ENCODE peak calls at places on chromosomes 5 and 9, in five cellular contexts. One of them, this sample, is unnamed.

GRCh38 chr5:60332244-60333018 is 367.5 kb downstream of the DEPDC1B start:
- DNase-seq in sigmoid colon: no peak
- DNase-seq in psoas muscle: no peak
- DNase-seq in D721Med: no peak
- DNase-seq in mucosa of descending colon: no peak
- DNase-seq in this sample: no peak

GRCh38 chr9:35559792-35560530 is 45.1 kb upstream of the TESK1 start:
- DNase-seq in D721Med: no peak
- DNase-seq in psoas muscle: no peak
- DNase-seq in mucosa of descending colon: no peak
- DNase-seq in sigmoid colon: no peak
- DNase-seq in this sample: no peak

GRCh38 chr5:178191661-178192060 is 4.5 kb upstream of the GMCL2 start:
- DNase-seq in sigmoid colon: no peak
- DNase-seq in psoas muscle: no peak
- DNase-seq in D721Med: no peak
- DNase-seq in mucosa of descending colon: no peak
- DNase-seq in this sample: no peak

GRCh38 chr5:32272746-32273145 is 40.0 kb downstream of the MTMR12 start:
- DNase-seq in D721Med: no peak
- DNase-seq in mucosa of descending colon: no peak
- DNase-seq in psoas muscle: no peak
- DNase-seq in sigmoid colon: no peak
- DNase-seq in this sample: no peak

GRCh38 chr9:97848582-97849237 is 4.3 kb upstream of the FOXE1 start:
- DNase-seq in mucosa of descending colon: no peak
- DNase-seq in D721Med: no peak
- DNase-seq in sigmoid colon: no peak
- DNase-seq in psoas muscle: peak; percentile 57
- DNase-seq in this sample: peak; percentile 32

GRCh38 chr9:89718176-89718575 is 113.4 kb downstream of the GADD45G start:
- DNase-seq in D721Med: no peak
- DNase-seq in psoas muscle: no peak
- DNase-seq in mucosa of descending colon: no peak
- DNase-seq in sigmoid colon: no peak
- DNase-seq in this sample: no peak

GRCh38 chr9:103183569-103184191 is 188.5 kb downstream of the CYLC2 start:
- DNase-seq in psoas muscle: no peak
- DNase-seq in mucosa of descending colon: no peak
- DNase-seq in sigmoid colon: no peak
- DNase-seq in D721Med: no peak
- DNase-seq in this sample: no peak

GRCh38 chr5:9047932-9048331 is 497.9 kb downstream of the SEMA5A start:
- DNase-seq in sigmoid colon: no peak
- DNase-seq in psoas muscle: no peak
- DNase-seq in mucosa of descending colon: no peak
- DNase-seq in D721Med: no peak
- DNase-seq in this sample: no peak

GRCh38 chr5:67133217-67133616 is 63.4 kb downstream of the CD180 start:
- DNase-seq in D721Med: no peak
- DNase-seq in mucosa of descending colon: no peak
- DNase-seq in sigmoid colon: no peak
- DNase-seq in psoas muscle: no peak
- DNase-seq in this sample: no peak

GRCh38 chr9:136995772-136996308 is 528 bp downstream of the CLIC3 start:
- DNase-seq in psoas muscle: no peak
- DNase-seq in sigmoid colon: no peak
- DNase-seq in mucosa of descending colon: peak; percentile 23
- DNase-seq in D721Med: no peak
- DNase-seq in this sample: no peak

GRCh38 chr9:135348076-135348787 is 131.3 kb upstream of the PPP1R26 start:
- DNase-seq in psoas muscle: peak; percentile 12
- DNase-seq in sigmoid colon: no peak
- DNase-seq in mucosa of descending colon: no peak
- DNase-seq in D721Med: no peak
- DNase-seq in this sample: no peak

GRCh38 chr9:87875839-87876545 is 6.7 kb upstream of the SPATA31E1 start:
- DNase-seq in psoas muscle: no peak
- DNase-seq in sigmoid colon: no peak
- DNase-seq in D721Med: no peak
- DNase-seq in mucosa of descending colon: no peak
- DNase-seq in this sample: no peak

GRCh38 chr5:40569549-40570270 is 110.0 kb upstream of the PTGER4 start:
- DNase-seq in mucosa of descending colon: no peak
- DNase-seq in D721Med: no peak
- DNase-seq in psoas muscle: no peak
- DNase-seq in sigmoid colon: no peak
- DNase-seq in this sample: no peak

GRCh38 chr5:31232273-31232888 is 38.9 kb downstream of the CDH6 start:
- DNase-seq in D721Med: no peak
- DNase-seq in sigmoid colon: no peak
- DNase-seq in mucosa of descending colon: peak; percentile 49
- DNase-seq in psoas muscle: no peak
- DNase-seq in this sample: peak; percentile 2

GRCh38 chr5:167835146-167835545 is 456.3 kb upstream of the WWC1 start:
- DNase-seq in D721Med: no peak
- DNase-seq in mucosa of descending colon: no peak
- DNase-seq in psoas muscle: no peak
- DNase-seq in sigmoid colon: no peak
- DNase-seq in this sample: no peak

GRCh38 chr5:94422819-94423218 is 195.6 kb downstream of the KIAA0825 start:
- DNase-seq in D721Med: no peak
- DNase-seq in sigmoid colon: no peak
- DNase-seq in mucosa of descending colon: no peak
- DNase-seq in psoas muscle: no peak
- DNase-seq in this sample: no peak

GRCh38 chr9:21558627-21559401 is 76.7 kb upstream of the IFNE start:
- DNase-seq in sigmoid colon: no peak
- DNase-seq in mucosa of descending colon: no peak
- DNase-seq in psoas muscle: no peak
- DNase-seq in D721Med: no peak
- DNase-seq in this sample: peak; percentile 27

GRCh38 chr9:136117291-136118060 is 1.2 kb downstream of the TMEM250 start:
- DNase-seq in mucosa of descending colon: peak; percentile 66
- DNase-seq in sigmoid colon: no peak
- DNase-seq in psoas muscle: no peak
- DNase-seq in D721Med: no peak
- DNase-seq in this sample: peak; percentile 77

GRCh38 chr9:86200599-86201162 is 58.8 kb downstream of the C9orf153 start:
- DNase-seq in mucosa of descending colon: no peak
- DNase-seq in psoas muscle: no peak
- DNase-seq in D721Med: no peak
- DNase-seq in sigmoid colon: no peak
- DNase-seq in this sample: no peak

DNA sequence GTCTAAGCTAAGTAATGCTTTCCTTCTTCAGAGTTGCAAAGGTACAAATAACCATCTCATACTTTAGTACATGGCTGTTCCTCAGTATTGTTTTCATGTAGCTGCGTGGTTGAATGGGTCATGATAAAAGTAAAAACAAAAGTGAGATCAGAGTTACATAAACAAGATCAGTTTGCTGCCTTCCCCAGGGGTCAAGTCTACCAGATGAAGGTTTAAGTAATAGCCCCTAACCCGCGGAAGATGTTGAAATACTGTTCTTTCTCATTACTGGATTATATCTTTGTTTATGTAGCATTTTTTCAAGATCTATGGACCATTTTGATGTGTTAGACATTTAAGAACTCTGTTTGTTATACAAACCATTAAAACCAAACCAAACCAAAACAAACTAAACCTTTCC is 34.1 kb upstream of the ARRDC3 start:
- DNase-seq in mucosa of descending colon: no peak
- DNase-seq in D721Med: no peak
- DNase-seq in sigmoid colon: no peak
- DNase-seq in psoas muscle: no peak
- DNase-seq in this sample: no peak
- TF ChIP-seq CTCF in mucosa of descending colon: no peak
- TF ChIP-seq CTCF in D721Med: no peak
- TF ChIP-seq CTCF in sigmoid colon: no peak
- TF ChIP-seq CTCF in psoas muscle: no peak
- TF ChIP-seq CTCF in this sample: no peak

GRCh38 chr9:74001382-74001781 is 495.8 kb upstream of the RORB start:
- DNase-seq in mucosa of descending colon: no peak
- DNase-seq in psoas muscle: no peak
- DNase-seq in D721Med: no peak
- DNase-seq in sigmoid colon: no peak
- DNase-seq in this sample: no peak

GRCh38 chr9:74007833-74008232 is 489.3 kb upstream of the RORB start:
- DNase-seq in D721Med: no peak
- DNase-seq in sigmoid colon: no peak
- DNase-seq in mucosa of descending colon: no peak
- DNase-seq in psoas muscle: no peak
- DNase-seq in this sample: no peak

DNA sequence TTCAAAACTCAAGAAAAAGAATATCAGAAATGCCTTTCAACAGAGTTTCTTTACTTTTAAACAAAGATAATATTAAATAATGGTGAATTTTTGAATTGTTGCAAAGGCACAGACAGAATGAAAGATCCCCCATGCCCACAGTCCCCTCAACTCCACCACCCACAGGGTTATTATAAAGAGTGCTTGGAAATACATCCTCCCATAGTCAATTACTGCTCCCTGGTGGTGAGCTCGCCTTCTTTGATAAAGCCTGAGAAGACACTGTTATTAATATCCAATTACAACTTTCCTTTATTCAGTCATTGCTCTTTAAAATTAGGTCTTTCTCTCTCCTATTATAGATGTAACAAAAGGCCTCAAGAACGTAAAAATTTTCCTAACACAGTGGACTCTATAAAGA is 490.2 kb upstream of the RORB start:
- DNase-seq in D721Med: no peak
- DNase-seq in mucosa of descending colon: no peak
- DNase-seq in sigmoid colon: no peak
- DNase-seq in psoas muscle: no peak
- DNase-seq in this sample: no peak
- TF ChIP-seq CTCF in D721Med: peak; percentile 31
- TF ChIP-seq CTCF in mucosa of descending colon: no peak
- TF ChIP-seq CTCF in sigmoid colon: no peak
- TF ChIP-seq CTCF in psoas muscle: no peak
- TF ChIP-seq CTCF in this sample: no peak

GRCh38 chr5:157265714-157266285 is at the start of gene CYFIP2:
- DNase-seq in mucosa of descending colon: peak; percentile 78
- DNase-seq in D721Med: peak; percentile 71
- DNase-seq in psoas muscle: peak; percentile 80
- DNase-seq in sigmoid colon: peak; percentile 68
- DNase-seq in this sample: peak; percentile 90

GRCh38 chr5:157267766-157268480 is 2.0 kb downstream of the CYFIP2 start:
- DNase-seq in sigmoid colon: no peak
- DNase-seq in mucosa of descending colon: no peak
- DNase-seq in D721Med: no peak
- DNase-seq in psoas muscle: peak; percentile 60
- DNase-seq in this sample: no peak

GRCh38 chr5:157267025-157267424 is 1.1 kb downstream of the CYFIP2 start:
- DNase-seq in psoas muscle: no peak
- DNase-seq in D721Med: no peak
- DNase-seq in mucosa of descending colon: no peak
- DNase-seq in sigmoid colon: no peak
- DNase-seq in this sample: no peak

GRCh38 chr5:157269165-157269671 is 3.3 kb downstream of the CYFIP2 start:
- DNase-seq in psoas muscle: no peak
- DNase-seq in D721Med: no peak
- DNase-seq in mucosa of descending colon: no peak
- DNase-seq in sigmoid colon: no peak
- DNase-seq in this sample: peak; percentile 43

DNA sequence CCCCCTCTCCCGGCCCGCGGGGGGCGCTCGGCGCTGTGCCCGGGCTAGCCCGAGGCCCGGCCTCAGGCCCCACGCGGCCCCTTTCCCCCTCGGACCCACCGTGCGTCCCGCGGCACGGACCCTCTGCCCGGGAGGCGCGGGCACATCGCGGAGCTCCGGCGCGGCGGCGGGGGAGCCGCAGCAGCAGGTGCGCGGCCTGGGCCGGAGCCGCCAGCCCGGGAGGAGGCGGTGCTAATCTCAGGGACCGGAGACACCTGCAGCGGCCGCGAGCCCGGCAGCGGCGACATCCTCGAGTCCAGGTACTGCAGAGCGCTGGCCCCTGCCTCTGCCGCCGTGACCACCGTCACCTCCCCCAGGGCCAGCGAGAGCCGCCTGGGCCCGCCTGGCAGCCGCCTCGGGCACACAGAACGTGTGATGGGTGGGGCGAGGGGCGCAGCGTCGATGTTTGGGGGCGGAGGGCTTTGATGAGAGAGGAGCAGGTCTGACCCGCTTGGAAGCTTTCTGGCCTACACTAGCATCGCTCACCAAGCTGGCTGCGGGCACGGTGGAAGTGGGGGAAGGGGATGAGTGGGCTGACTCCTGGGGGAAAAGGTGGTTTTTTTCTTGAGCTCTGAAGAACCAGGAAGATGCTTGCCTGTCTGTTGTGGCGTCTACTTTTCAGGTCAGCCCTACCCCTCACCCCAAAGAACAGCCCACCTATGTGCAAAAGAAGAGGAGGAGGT is 524 bp downstream of the CYFIP2 start:
- DNase-seq in psoas muscle: no peak
- DNase-seq in D721Med: no peak
- DNase-seq in sigmoid colon: no peak
- DNase-seq in mucosa of descending colon: peak; percentile 50
- DNase-seq in this sample: peak; percentile 76
- TF ChIP-seq CTCF in psoas muscle: no peak
- TF ChIP-seq CTCF in D721Med: no peak
- TF ChIP-seq CTCF in sigmoid colon: no peak
- TF ChIP-seq CTCF in mucosa of descending colon: no peak
- TF ChIP-seq CTCF in this sample: peak; percentile 26

GRCh38 chr9:121648799-121649198 is 2.6 kb upstream of the DAB2IP start:
- DNase-seq in psoas muscle: peak; percentile 44
- DNase-seq in D721Med: no peak
- DNase-seq in mucosa of descending colon: peak; percentile 28
- DNase-seq in sigmoid colon: no peak
- DNase-seq in this sample: no peak

GRCh38 chr9:121651014-121651294 is 480 bp upstream of the DAB2IP start:
- DNase-seq in mucosa of descending colon: no peak
- DNase-seq in sigmoid colon: no peak
- DNase-seq in D721Med: no peak
- DNase-seq in psoas muscle: no peak
- DNase-seq in this sample: no peak

GRCh38 chr9:121649476-121650219 is 1.8 kb upstream of the DAB2IP start:
- DNase-seq in mucosa of descending colon: no peak
- DNase-seq in D721Med: no peak
- DNase-seq in sigmoid colon: no peak
- DNase-seq in psoas muscle: peak; percentile 31
- DNase-seq in this sample: no peak

GRCh38 chr9:121651295-121652036 is at the start of gene DAB2IP:
- DNase-seq in D721Med: no peak
- DNase-seq in psoas muscle: peak; percentile 77
- DNase-seq in sigmoid colon: peak; percentile 84
- DNase-seq in mucosa of descending colon: peak; percentile 66
- DNase-seq in this sample: peak; percentile 21

GRCh38 chr9:121650220-121651013 is 1.0 kb upstream of the DAB2IP start:
- DNase-seq in psoas muscle: peak; percentile 72
- DNase-seq in mucosa of descending colon: peak; percentile 84
- DNase-seq in sigmoid colon: peak; percentile 81
- DNase-seq in D721Med: no peak
- DNase-seq in this sample: peak; percentile 74
- TF ChIP-seq CTCF in psoas muscle: no peak
- TF ChIP-seq CTCF in mucosa of descending colon: no peak
- TF ChIP-seq CTCF in sigmoid colon: no peak
- TF ChIP-seq CTCF in D721Med: no peak
- TF ChIP-seq CTCF in this sample: no peak

GRCh38 chr5:1801061-1801953 is at the start of gene NDUFS6:
- DNase-seq in psoas muscle: peak; percentile 92
- DNase-seq in D721Med: peak; percentile 37
- DNase-seq in sigmoid colon: peak; percentile 86
- DNase-seq in mucosa of descending colon: peak; percentile 86
- DNase-seq in this sample: peak; percentile 86
- TF ChIP-seq CTCF in psoas muscle: no peak
- TF ChIP-seq CTCF in D721Med: no peak
- TF ChIP-seq CTCF in sigmoid colon: no peak
- TF ChIP-seq CTCF in mucosa of descending colon: no peak
- TF ChIP-seq CTCF in this sample: no peak

GRCh38 chr9:131420913-131421312 is 27.0 kb downstream of the PRRC2B start:
- DNase-seq in mucosa of descending colon: no peak
- DNase-seq in sigmoid colon: no peak
- DNase-seq in D721Med: no peak
- DNase-seq in psoas muscle: peak; percentile 18
- DNase-seq in this sample: no peak
- TF ChIP-seq CTCF in mucosa of descending colon: no peak
- TF ChIP-seq CTCF in sigmoid colon: peak; percentile 19
- TF ChIP-seq CTCF in D721Med: no peak
- TF ChIP-seq CTCF in psoas muscle: no peak
- TF ChIP-seq CTCF in this sample: no peak